ENCODE peak calls at places on chromosomes 12 and 14, in six cellular contexts. N is AG10803, C is cardiac fibroblast, U is ascending aorta, J is mammary epithelial cell, O is keratinocyte. H is an unnamed sample.

GRCh38 chr14:61511558-61511924 is 183.8 kb upstream of the HIF1A start:
- DNase-seq in C (no peak), O (no peak), U (no peak), N (peak), J (peak), H (no peak)

GRCh38 chr14:105536051-105536450 is 9.7 kb downstream of the TMEM121 start:
- DNase-seq in O (no peak), U (no peak), C (no peak), N (no peak), J (no peak), H (no peak)

GRCh38 chr14:75389679-75390078 is 38.1 kb upstream of the JDP2 start:
- DNase-seq in J (no peak), O (no peak), U (no peak), C (no peak), N (peak), H (no peak)

GRCh38 chr14:50027797-50028196 is 88.6 kb downstream of the VCPKMT start:
- DNase-seq in C (peak), N (no peak), O (no peak), J (no peak), U (no peak), H (no peak)

GRCh38 chr14:85529803-85530574 is at the start of gene FLRT2:
- DNase-seq in U (no peak), N (peak), C (peak), O (no peak), J (peak), H (no peak)

GRCh38 chr12:49190317-49190716 is 1.4 kb upstream of the TUBA1A start:
- DNase-seq in O (no peak), N (no peak), U (no peak), C (no peak), J (no peak), H (no peak)

GRCh38 chr12:57626111-57626928 is 6.7 kb downstream of the B4GALNT1 start:
- DNase-seq in U (no peak), O (no peak), C (no peak), J (no peak), N (no peak), H (no peak)

GRCh38 chr14:24147761-24148428 is 597 bp downstream of the RNF31 start:
- DNase-seq in J (no peak), U (no peak), O (no peak), N (no peak), C (no peak), H (no peak)

GRCh38 chr14:53529519-53529918 is 376.4 kb upstream of the DDHD1 start:
- DNase-seq in J (no peak), N (peak), O (no peak), C (no peak), U (no peak), H (no peak)

GRCh38 chr12:49335955-49336644 is 888 bp downstream of the C1QL4 start:
- DNase-seq in C (no peak), N (no peak), U (no peak), J (no peak), O (no peak), H (no peak)

GRCh38 chr14:61607570-61608244 is 87.6 kb upstream of the HIF1A start:
- DNase-seq in O (no peak), C (no peak), N (no peak), U (no peak), J (no peak), H (no peak)

GRCh38 chr14:34794941-34795340 is 80.2 kb downstream of the BAZ1A start:
- DNase-seq in O (no peak), C (no peak), J (no peak), N (no peak), U (no peak), H (no peak)

GRCh38 chr14:102811254-102811963 is 34.2 kb downstream of the TRAF3 start:
- DNase-seq in U (no peak), C (no peak), N (no peak), O (no peak), J (no peak), H (no peak)

GRCh38 chr12:75212072-75212471 is 2.4 kb upstream of the KCNC2 start:
- DNase-seq in U (no peak), C (no peak), J (no peak), N (no peak), O (no peak), H (no peak)

GRCh38 chr14:22872833-22873520 is 1.4 kb downstream of the LRP10 start:
- DNase-seq in U (no peak), J (no peak), N (peak), C (peak), O (no peak), H (no peak)

GRCh38 chr14:61671086-61671485 is 24.2 kb upstream of the HIF1A start:
- DNase-seq in C (no peak), U (no peak), J (no peak), N (no peak), O (no peak), H (no peak)

GRCh38 chr12:124422142-124422569 is 127.3 kb downstream of the RFLNA start:
- DNase-seq in N (no peak), J (peak), O (peak), U (no peak), C (peak), H (no peak)

GRCh38 chr14:84006643-84007137 is 1523.3 kb upstream of the FLRT2 start:
- DNase-seq in U (no peak), O (no peak), J (no peak), N (no peak), C (peak), H (no peak)

DNA sequence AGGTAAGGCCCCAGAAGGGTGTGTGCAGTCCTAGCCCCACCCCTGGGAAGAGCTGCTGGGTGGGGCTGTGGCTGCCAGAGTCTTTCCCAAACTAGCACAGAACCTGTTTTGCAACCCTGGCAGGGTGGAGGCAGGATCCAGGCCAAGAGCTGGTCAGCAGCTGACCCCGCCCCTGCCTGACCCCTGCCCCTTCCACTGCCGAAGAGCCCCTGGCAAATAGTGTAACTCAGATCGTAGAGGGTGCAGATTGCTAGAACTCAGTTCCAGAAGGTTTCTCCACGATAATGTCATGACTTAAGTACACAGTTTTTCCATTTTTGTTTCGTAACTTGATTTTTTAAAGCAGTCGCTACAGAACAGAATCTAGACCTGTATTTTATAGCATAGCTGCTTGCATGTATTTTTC is 26.7 kb upstream of the PNMA1 start:
- DNase-seq in J (peak), N (peak), O (no peak), U (no peak), C (peak), H (no peak)
- H3K4me3 ChIP-seq in J (no peak), N (no peak), O (peak), U (peak), C (no peak), H (peak)

GRCh38 chr12:117390866-117391265 is 29.4 kb upstream of the NOS1 start:
- DNase-seq in N (no peak), O (no peak), C (no peak), J (no peak), U (no peak), H (no peak)
- H3K4me3 ChIP-seq in N (no peak), O (no peak), C (no peak), J (no peak), U (no peak), H (no peak)

DNA sequence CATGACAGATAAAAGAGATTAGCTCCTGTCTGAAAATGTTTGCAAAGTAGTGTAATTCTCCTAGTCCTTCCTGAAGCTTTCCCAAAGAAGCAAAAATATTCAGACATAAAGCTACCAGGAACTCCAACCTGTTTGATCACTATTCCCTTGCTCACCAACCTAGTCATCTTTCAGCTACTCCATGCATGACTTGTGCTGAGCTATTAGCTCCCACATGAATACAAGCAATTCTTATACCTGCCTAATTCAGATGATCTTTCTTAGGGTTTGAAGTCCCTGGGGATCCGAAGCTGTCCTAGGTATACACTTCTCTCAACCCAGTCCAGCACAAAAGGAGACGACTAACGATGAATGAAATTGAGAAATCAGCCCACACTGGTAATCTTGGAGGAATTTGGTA is 691 bp upstream of the PTGR2 start:
- DNase-seq in N (peak), J (peak), C (peak), O (no peak), U (no peak), H (no peak)
- H3K4me3 ChIP-seq in N (peak), J (peak), C (peak), O (peak), U (peak), H (no peak)

GRCh38 chr14:44961151-44961729 is 507 bp downstream of the KLHL28 start:
- DNase-seq in N (peak), J (peak), C (peak), U (no peak), O (no peak), H (peak)

GRCh38 chr14:44960646-44961045 is 1.1 kb downstream of the KLHL28 start:
- DNase-seq in N (no peak), U (no peak), O (no peak), C (no peak), J (no peak), H (no peak)

GRCh38 chr14:44961730-44962572 is at the start of the genes KLHL28 and TOGARAM1:
- DNase-seq in C (peak), J (peak), U (peak), O (peak), N (peak), H (peak)

GRCh38 chr14:44960146-44960545 is 1.6 kb downstream of the KLHL28 start:
- DNase-seq in J (peak), U (no peak), O (no peak), N (peak), C (no peak), H (no peak)

GRCh38 chr14:44959538-44959937 is 2.2 kb downstream of the KLHL28 start:
- DNase-seq in J (no peak), U (no peak), N (no peak), C (no peak), O (no peak), H (no peak)
- H3K4me3 ChIP-seq in J (no peak), U (peak), N (peak), C (no peak), O (no peak), H (peak)

GRCh38 chr12:92056290-92056689 is 89.4 kb downstream of the BTG1 start:
- DNase-seq in O (no peak), J (no peak), N (no peak), C (no peak), U (no peak), H (no peak)
- H3K4me3 ChIP-seq in O (no peak), J (no peak), N (no peak), C (no peak), U (no peak), H (peak)

GRCh38 chr12:42473561-42473960 is 116.0 kb downstream of the PRICKLE1 start:
- DNase-seq in U (no peak), J (no peak), N (peak), C (no peak), O (no peak), H (no peak)

GRCh38 chr12:42468853-42469252 is 120.7 kb downstream of the PRICKLE1 start:
- DNase-seq in C (no peak), O (no peak), J (no peak), N (no peak), U (no peak), H (no peak)

GRCh38 chr12:42473130-42473529 is 116.4 kb downstream of the PRICKLE1 start:
- DNase-seq in N (peak), J (peak), O (peak), C (peak), U (no peak), H (no peak)

GRCh38 chr12:42468341-42468821 is 121.2 kb downstream of the PRICKLE1 start:
- DNase-seq in N (no peak), J (no peak), C (no peak), O (no peak), U (no peak), H (no peak)

GRCh38 chr12:42469355-42470006 is 120.1 kb downstream of the PRICKLE1 start:
- DNase-seq in J (no peak), U (no peak), O (no peak), C (no peak), N (no peak), H (no peak)
- H3K4me3 ChIP-seq in J (no peak), U (peak), O (no peak), C (no peak), N (no peak), H (peak)

DNA sequence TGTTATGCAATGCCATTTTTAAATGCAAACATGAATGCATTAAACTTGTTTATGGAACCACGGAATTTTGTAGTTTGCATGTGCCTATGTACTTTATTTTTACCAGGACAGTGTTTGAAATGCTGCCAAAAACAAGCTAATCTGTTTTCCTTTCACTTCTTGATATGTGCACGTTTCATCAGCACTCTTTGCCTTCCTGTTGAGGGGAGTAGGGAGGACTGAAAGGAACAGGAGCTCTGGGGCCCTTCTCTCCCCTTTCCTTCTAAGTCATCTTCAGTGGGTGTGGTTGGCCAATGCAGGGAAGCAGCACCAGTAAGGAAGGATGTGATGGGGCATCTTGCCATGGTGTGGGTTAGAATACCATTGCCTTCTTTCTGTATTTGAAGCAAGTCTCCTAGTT is 12.1 kb upstream of the PPP4R4 start:
- DNase-seq in C (peak), U (no peak), O (no peak), N (no peak), J (no peak), H (no peak)
- H3K4me3 ChIP-seq in C (no peak), U (no peak), O (no peak), N (no peak), J (no peak), H (no peak)

GRCh38 chr12:59388176-59388575 is 207.7 kb upstream of the SLC16A7 start:
- DNase-seq in U (no peak), C (no peak), J (no peak), O (no peak), N (no peak), H (no peak)

GRCh38 chr12:59388694-59389093 is 207.1 kb upstream of the SLC16A7 start:
- DNase-seq in O (no peak), C (no peak), N (no peak), U (no peak), J (no peak), H (no peak)

GRCh38 chr12:59381106-59381505 is 214.7 kb upstream of the SLC16A7 start:
- DNase-seq in U (no peak), O (no peak), C (no peak), J (no peak), N (no peak), H (no peak)

GRCh38 chr12:59383426-59383822 is 212.4 kb upstream of the SLC16A7 start:
- DNase-seq in J (peak), C (peak), U (no peak), N (peak), O (no peak), H (no peak)

GRCh38 chr12:59382678-59383425 is 213.0 kb upstream of the SLC16A7 start:
- DNase-seq in U (no peak), J (no peak), O (no peak), N (peak), C (no peak), H (no peak)
- H3K4me3 ChIP-seq in U (no peak), J (no peak), O (no peak), N (peak), C (no peak), H (peak)

H was measured in CD4-positive, CD25-positive, alpha-beta regulatory T cell.